ENCODE peak calls at places on chromosomes 3 and 15, in ten cellular contexts. J is retina, O is cardiac muscle cell, Q is iPS-NIHi11, N is AG10803, F is A172, T is RPMI8226, Z is dorsolateral prefrontal cortex, K is ovary, P is AG04450. A is an unnamed sample.

GRCh38 chr3:142447308-142447851 is 457 bp downstream of the XRN1 start:
- DNase-seq in J (no peak), O (peak), Q (peak), N (peak), F (peak), T (peak), Z (peak), K (peak), P (no peak), A (peak)

GRCh38 chr3:189144645-189145044 is 27.1 kb upstream of the TPRG1 start:
- DNase-seq in J (no peak), O (peak), Q (no peak), N (peak), F (peak), T (no peak), Z (no peak), K (no peak), P (no peak), A (no peak)

GRCh38 chr3:70856414-70857162 is 544.1 kb upstream of the MDFIC2 start:
- DNase-seq in J (no peak), O (peak), Q (no peak), N (peak), F (peak), T (no peak), Z (no peak), K (no peak), P (peak), A (no peak)

GRCh38 chr3:71251156-71251775 is 332.3 kb downstream of the FOXP1 start:
- DNase-seq in J (no peak), O (peak), Q (no peak), N (peak), F (peak), T (no peak), Z (no peak), K (no peak), P (peak), A (no peak)

GRCh38 chr15:77784361-77785292 is 151.9 kb upstream of the LINGO1 start:
- DNase-seq in J (no peak), O (peak), Q (peak), N (peak), F (no peak), T (peak), Z (peak), K (no peak), P (no peak), A (no peak)

GRCh38 chr3:190655933-190656332 is 142.0 kb downstream of the IL1RAP start:
- DNase-seq in J (no peak), O (no peak), Q (no peak), N (no peak), F (no peak), T (no peak), Z (no peak), K (no peak), P (no peak), A (no peak)

GRCh38 chr15:56929933-56930332 is 11.5 kb downstream of the TCF12 start:
- DNase-seq in J (no peak), O (no peak), Q (no peak), N (no peak), F (no peak), T (no peak), Z (no peak), K (no peak), P (no peak), A (no peak)

GRCh38 chr3:1727242-1727641 is 371.4 kb upstream of the CNTN4 start:
- DNase-seq in J (no peak), O (no peak), Q (no peak), N (no peak), F (no peak), T (no peak), Z (no peak), K (no peak), P (no peak), A (no peak)

GRCh38 chr3:171949559-171949958 is 89.8 kb upstream of the FNDC3B start:
- DNase-seq in J (no peak), O (no peak), Q (no peak), N (no peak), F (no peak), T (no peak), Z (no peak), K (no peak), P (no peak), A (no peak)

GRCh38 chr3:151912041-151912440 is 38.6 kb downstream of the SUCNR1 start:
- DNase-seq in J (no peak), O (no peak), Q (no peak), N (no peak), F (peak), T (no peak), Z (no peak), K (no peak), P (no peak), A (no peak)

GRCh38 chr3:188380252-188380651 is 226.3 kb downstream of the LPP start:
- DNase-seq in J (no peak), O (no peak), Q (no peak), N (no peak), F (no peak), T (no peak), Z (no peak), K (no peak), P (no peak), A (no peak)

GRCh38 chr15:25683911-25684310 is 179.2 kb downstream of the ATP10A start:
- DNase-seq in J (no peak), O (no peak), Q (no peak), N (no peak), F (no peak), T (no peak), Z (no peak), K (no peak), P (no peak), A (no peak)

GRCh38 chr3:107589454-107589853 is 66.7 kb downstream of the BBX start:
- DNase-seq in J (no peak), O (no peak), Q (no peak), N (no peak), F (no peak), T (no peak), Z (no peak), K (no peak), P (no peak), A (no peak)

A was measured in gastrocnemius medialis.